ENCODE peak calls at places on chromosome 7, in ten cellular contexts. P is AG04450; H is NCI-H446; R is SK-MEL-5; T is effector CD4-positive, alpha-beta T cell; G is BJ; C is EL; A is AML-193; Z is mucosa of gallbladder; J is stimulated activated CD8-positive, alpha-beta memory T cell treated with anti-CD3 and anti-CD28 coated beads, Interleukin-4, amount 100 ng/mL, for 24 hours. Q is an unnamed sample.

GRCh38 chr7:45699726-45700390 is 125.7 kb downstream of the ADCY1 start:
- DNase-seq in P (no peak), H (no peak), R (no peak), T (no peak), G (no peak), C (no peak), A (no peak), Z (no peak), J (no peak), Q (no peak)

GRCh38 chr7:55518836-55519235 is 53.5 kb downstream of the VOPP1 start:
- DNase-seq in P (no peak), H (no peak), R (no peak), T (no peak), G (no peak), C (no peak), A (no peak), Z (no peak), J (no peak), Q (no peak)

GRCh38 chr7:107564553-107565298 is 955 bp downstream of the DUS4L start:
- DNase-seq in P (peak; percentile 59), H (no peak), R (peak; percentile 44), T (no peak), G (peak; percentile 59), C (peak; percentile 85), A (no peak), Z (no peak), J (no peak), Q (peak; percentile 94)

GRCh38 chr7:1981201-1981877 is 251.4 kb downstream of the MAD1L1 start:
- DNase-seq in P (no peak), H (no peak), R (no peak), T (no peak), G (no peak), C (no peak), A (no peak), Z (no peak), J (no peak), Q (no peak)

GRCh38 chr7:37448057-37448636 is 517 bp downstream of the ELMO1 start:
- DNase-seq in P (no peak), H (no peak), R (no peak), T (peak; percentile 17), G (no peak), C (no peak), A (no peak), Z (no peak), J (no peak), Q (no peak)

GRCh38 chr7:130971297-130971696 is 237.3 kb upstream of the KLF14 start:
- DNase-seq in P (no peak), H (no peak), R (no peak), T (no peak), G (no peak), C (no peak), A (no peak), Z (no peak), J (peak; percentile 41), Q (peak; percentile 52)

GRCh38 chr7:89994483-89994882 is 159.8 kb upstream of the STEAP1 start:
- DNase-seq in P (no peak), H (no peak), R (no peak), T (no peak), G (no peak), C (no peak), A (no peak), Z (no peak), J (no peak), Q (no peak)

GRCh38 chr7:29255199-29255838 is 60.7 kb downstream of the CHN2 start:
- DNase-seq in P (no peak), H (no peak), R (peak; percentile 93), T (no peak), G (no peak), C (no peak), A (no peak), Z (no peak), J (no peak), Q (no peak)

GRCh38 chr7:137443616-137444015 is 100.1 kb upstream of the PTN start:
- DNase-seq in P (no peak), H (no peak), R (no peak), T (no peak), G (no peak), C (peak; percentile 66), A (no peak), Z (no peak), J (no peak), Q (peak; percentile 60)

GRCh38 chr7:127803626-127804025 is 151.6 kb downstream of the SND1 start:
- DNase-seq in P (no peak), H (no peak), R (no peak), T (no peak), G (no peak), C (peak; percentile 8), A (no peak), Z (no peak), J (no peak), Q (peak; percentile 40)

GRCh38 chr7:39609462-39610149 is 13.8 kb upstream of the RALA start:
- DNase-seq in P (no peak), H (no peak), R (no peak), T (no peak), G (no peak), C (no peak), A (no peak), Z (no peak), J (no peak), Q (no peak)

GRCh38 chr7:149670288-149670687 is 103.1 kb downstream of the ZNF467 start:
- DNase-seq in P (no peak), H (peak; percentile 72), R (peak; percentile 40), T (no peak), G (no peak), C (peak; percentile 51), A (no peak), Z (peak; percentile 34), J (no peak), Q (peak; percentile 2)

GRCh38 chr7:134327896-134328295 is 11.2 kb upstream of the SLC35B4 start:
- DNase-seq in P (no peak), H (peak; percentile 25), R (peak; percentile 93), T (peak; percentile 40), G (no peak), C (peak; percentile 69), A (peak; percentile 46), Z (peak; percentile 15), J (peak; percentile 45), Q (peak; percentile 73)

GRCh38 chr7:81415181-81415580 is 354.7 kb downstream of the HGF start:
- DNase-seq in P (no peak), H (no peak), R (no peak), T (no peak), G (peak; percentile 18), C (peak; percentile 52), A (no peak), Z (no peak), J (no peak), Q (peak; percentile 73)

GRCh38 chr7:143354965-143355364 is 7.5 kb downstream of the FAM131B start:
- DNase-seq in P (no peak), H (no peak), R (no peak), T (no peak), G (no peak), C (no peak), A (no peak), Z (no peak), J (no peak), Q (no peak)

GRCh38 chr7:44959433-44959951 is 19.3 kb downstream of the MYO1G start:
- DNase-seq in P (no peak), H (no peak), R (no peak), T (peak; percentile 37), G (no peak), C (peak; percentile 39), A (no peak), Z (no peak), J (no peak), Q (peak; percentile 53)

GRCh38 chr7:87934699-87935372 is 785 bp downstream of the ADAM22 start:
- DNase-seq in P (no peak), H (no peak), R (peak; percentile 26), T (no peak), G (no peak), C (peak; percentile 14), A (peak; percentile 10), Z (no peak), J (no peak), Q (peak; percentile 19)

GRCh38 chr7:66739953-66740301 is 606 bp upstream of the RABGEF1 start:
- DNase-seq in P (no peak), H (no peak), R (no peak), T (no peak), G (no peak), C (peak; percentile 9), A (no peak), Z (no peak), J (no peak), Q (peak; percentile 14)

GRCh38 chr7:99762680-99763327 is 21.2 kb downstream of the CYP3A4 start:
- DNase-seq in P (peak; percentile 7), H (no peak), R (no peak), T (no peak), G (no peak), C (no peak), A (no peak), Z (no peak), J (no peak), Q (no peak)

GRCh38 chr7:154841731-154842331 is 161.1 kb downstream of the PAXIP1 start:
- DNase-seq in P (no peak), H (no peak), R (no peak), T (no peak), G (no peak), C (no peak), A (no peak), Z (no peak), J (no peak), Q (no peak)

GRCh38 chr7:157708896-157709295 is 372.1 kb downstream of the DNAJB6 start:
- DNase-seq in P (no peak), H (no peak), R (no peak), T (no peak), G (no peak), C (no peak), A (no peak), Z (no peak), J (no peak), Q (no peak)

GRCh38 chr7:34747842-34748241 is 89.8 kb downstream of the NPSR1 start:
- DNase-seq in P (no peak), H (peak; percentile 92), R (no peak), T (no peak), G (no peak), C (no peak), A (no peak), Z (peak; percentile 21), J (no peak), Q (no peak)

GRCh38 chr7:142349670-142350405 is 92.0 kb upstream of the PRSS58 start:
- DNase-seq in P (no peak), H (no peak), R (no peak), T (no peak), G (no peak), C (no peak), A (no peak), Z (peak; percentile 82), J (no peak), Q (no peak)

Q was measured in ELR.